ENCODE peak calls at places on chromosomes 16 and 17, in four cellular contexts. L is K562, T is SK-N-SH, G is H1. X is an unnamed sample.
A peak's percentile ranks its signal among the peaks of the same experiment; 100 is the strongest.

GRCh38 chr16:770411-770810 is 9.9 kb downstream of the MSLN start:
- DNase-seq in L (no peak), T (no peak), G (no peak), X (no peak)

GRCh38 chr17:30235386-30236296 is at the start of gene SLC6A4:
- DNase-seq in L (peak; percentile 50), T (peak; percentile 78), G (no peak), X (peak; percentile 71)

GRCh38 chr16:66553223-66553622 is 847 bp downstream of the CKLF start:
- DNase-seq in L (no peak), T (no peak), G (no peak), X (peak; percentile 7)

GRCh38 chr17:14926526-14927122 is 338.5 kb downstream of the PMP22 start:
- DNase-seq in L (peak; percentile 22), T (peak; percentile 26), G (peak; percentile 9), X (peak; percentile 3)

GRCh38 chr17:61462734-61463067 is 10.5 kb downstream of the TBX4 start:
- DNase-seq in L (no peak), T (no peak), G (no peak), X (no peak)

GRCh38 chr17:45161288-45162021 is at the start of gene HEXIM2:
- DNase-seq in L (peak; percentile 93), T (peak; percentile 96), G (peak; percentile 99), X (peak; percentile 100)

GRCh38 chr16:50879873-50880695 is 138.2 kb downstream of the CYLD start:
- DNase-seq in L (no peak), T (no peak), G (no peak), X (no peak)

GRCh38 chr16:85301171-85301690 is 189.0 kb upstream of the CIBAR2 start:
- DNase-seq in L (no peak), T (peak; percentile 77), G (no peak), X (peak; percentile 67)

GRCh38 chr16:16797239-16797638 is 418.3 kb downstream of the NPIPA7 start:
- DNase-seq in L (no peak), T (no peak), G (no peak), X (peak; percentile 70)

GRCh38 chr17:17096438-17097178 is 54.4 kb downstream of the MPRIP start:
- DNase-seq in L (no peak), T (no peak), G (no peak), X (no peak)

GRCh38 chr17:19344311-19345066 is 18.0 kb downstream of the B9D1 start:
- DNase-seq in L (no peak), T (no peak), G (no peak), X (no peak)

GRCh38 chr16:18969855-18970240 is 13.9 kb upstream of the TMC7 start:
- DNase-seq in L (no peak), T (no peak), G (no peak), X (no peak)

GRCh38 chr16:12395266-12395665 is 408.4 kb downstream of the CPPED1 start:
- DNase-seq in L (no peak), T (no peak), G (no peak), X (no peak)

GRCh38 chr17:8799001-8799850 is at the start of gene MFSD6L:
- DNase-seq in L (no peak), T (no peak), G (peak; percentile 67), X (peak; percentile 27)

GRCh38 chr17:44796731-44797130 is 33.4 kb downstream of the GJC1 start:
- DNase-seq in L (no peak), T (no peak), G (no peak), X (no peak)

GRCh38 chr17:50625032-50625871 is 9.4 kb upstream of the ABCC3 start:
- DNase-seq in L (no peak), T (no peak), G (no peak), X (no peak)

GRCh38 chr17:1593630-1593931 is 31.0 kb upstream of the PITPNA start:
- DNase-seq in L (no peak), T (no peak), G (no peak), X (no peak)

GRCh38 chr16:72856797-72857196 is 191.1 kb downstream of the ZFHX3 start:
- DNase-seq in L (no peak), T (peak; percentile 54), G (no peak), X (peak; percentile 38)

GRCh38 chr16:67708368-67708771 is 10.7 kb downstream of the GFOD2 start:
- DNase-seq in L (no peak), T (no peak), G (no peak), X (peak; percentile 24)

GRCh38 chr17:76408037-76408849 is 23.8 kb downstream of the SPHK1 start:
- DNase-seq in L (peak; percentile 52), T (peak; percentile 82), G (no peak), X (peak; percentile 84)

GRCh38 chr17:55660171-55660886 is 62.3 kb downstream of the TMEM100 start:
- DNase-seq in L (no peak), T (no peak), G (no peak), X (no peak)

GRCh38 chr17:16439867-16440351 is 24.5 kb downstream of the TRPV2 start:
- DNase-seq in L (no peak), T (no peak), G (no peak), X (no peak)

GRCh38 chr17:49717371-49717841 is 9.6 kb upstream of the SLC35B1 start:
- DNase-seq in L (no peak), T (no peak), G (no peak), X (no peak)

GRCh38 chr17:933168-934083 is 46.1 kb downstream of the NXN start:
- DNase-seq in L (peak; percentile 20), T (no peak), G (no peak), X (no peak)

GRCh38 chr17:48718162-48718780 is 4.0 kb downstream of the PRAC1 start:
- DNase-seq in L (no peak), T (no peak), G (no peak), X (no peak)

GRCh38 chr17:55484575-55484974 is 26.7 kb downstream of the SMIM36 start:
- DNase-seq in L (no peak), T (no peak), G (no peak), X (no peak)

GRCh38 chr17:1787301-1787902 is 25.5 kb downstream of the SERPINF1 start:
- DNase-seq in L (no peak), T (peak; percentile 52), G (no peak), X (no peak)

GRCh38 chr17:31226373-31226772 is 70.7 kb downstream of the OMG start:
- DNase-seq in L (no peak), T (no peak), G (no peak), X (no peak)

GRCh38 chr17:73562896-73563295 is 81.3 kb downstream of the SDK2 start:
- DNase-seq in L (no peak), T (no peak), G (no peak), X (no peak)

GRCh38 chr17:28982191-28982793 is 23.5 kb downstream of the SEZ6 start:
- DNase-seq in L (no peak), T (no peak), G (no peak), X (no peak)

GRCh38 chr17:14744716-14745115 is 443.8 kb downstream of the HS3ST3B1 start:
- DNase-seq in L (no peak), T (no peak), G (no peak), X (no peak)

GRCh38 chr17:45441536-45442310 is 9.1 kb upstream of the ARHGAP27 start:
- DNase-seq in L (no peak), T (peak; percentile 16), G (no peak), X (no peak)

GRCh38 chr16:27230562-27230991 is 27.3 kb downstream of the KDM8 start:
- DNase-seq in L (no peak), T (no peak), G (no peak), X (no peak)

GRCh38 chr17:7361906-7362305 is 7.0 kb downstream of the TMEM95 start:
- DNase-seq in L (no peak), T (no peak), G (no peak), X (no peak)

GRCh38 chr17:21163101-21163500 is 36.3 kb downstream of the DHRS7B start:
- DNase-seq in L (no peak), T (no peak), G (no peak), X (no peak)

GRCh38 chr17:20281860-20282259 is 185.5 kb downstream of the LGALS9B start:
- DNase-seq in L (no peak), T (no peak), G (no peak), X (no peak)

GRCh38 chr16:89052191-89052787 is 41.4 kb upstream of the ACSF3 start:
- DNase-seq in L (no peak), T (peak; percentile 71), G (no peak), X (peak; percentile 54)

GRCh38 chr16:89049484-89050118 is 44.1 kb upstream of the ACSF3 start:
- DNase-seq in L (no peak), T (peak; percentile 73), G (no peak), X (no peak)

GRCh38 chr16:89050119-89050867 is 43.4 kb upstream of the ACSF3 start:
- DNase-seq in L (no peak), T (no peak), G (no peak), X (no peak)

GRCh38 chr16:89051521-89052166 is 42.0 kb upstream of the ACSF3 start:
- DNase-seq in L (no peak), T (peak; percentile 71), G (no peak), X (no peak)

GRCh38 chr16:89050868-89051311 is 42.8 kb upstream of the ACSF3 start:
- DNase-seq in L (no peak), T (no peak), G (no peak), X (no peak)
- TF ChIP-seq JUND in L (no peak), T (no peak), G (no peak), X (no peak)

GRCh38 chr17:65518256-65518655 is 43.2 kb downstream of the AXIN2 start:
- DNase-seq in L (no peak), T (no peak), G (no peak), X (no peak)

GRCh38 chr17:65514082-65514481 is 47.4 kb downstream of the AXIN2 start:
- DNase-seq in L (no peak), T (no peak), G (no peak), X (no peak)

GRCh38 chr17:65514541-65514940 is 46.9 kb downstream of the AXIN2 start:
- DNase-seq in L (no peak), T (no peak), G (no peak), X (no peak)

GRCh38 chr17:65515512-65515911 is 45.9 kb downstream of the AXIN2 start:
- DNase-seq in L (no peak), T (no peak), G (no peak), X (no peak)

GRCh38 chr17:65515959-65516948 is 45.2 kb downstream of the AXIN2 start:
- DNase-seq in L (no peak), T (no peak), G (no peak), X (no peak)
- TF ChIP-seq JUND in L (no peak), T (no peak), G (no peak), X (no peak)

DNA sequence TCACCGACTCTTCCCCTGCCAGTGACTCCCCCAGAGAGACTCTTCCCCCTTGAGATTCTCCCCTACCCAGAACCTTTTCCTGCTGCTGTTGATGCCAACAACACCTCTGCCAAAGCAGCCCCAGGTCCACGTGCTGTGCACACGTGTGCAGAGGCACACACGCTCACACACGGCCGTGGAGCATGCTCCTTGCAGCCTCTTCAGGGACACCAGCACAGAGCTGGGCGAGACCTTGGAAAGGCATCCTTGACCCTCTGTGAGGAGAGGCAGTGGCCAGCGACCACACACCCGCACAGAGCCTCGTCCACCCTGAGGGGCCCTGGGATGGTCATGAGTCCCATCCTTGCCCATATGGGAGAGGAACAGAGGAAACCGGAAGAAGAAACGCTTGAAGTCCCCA is 181.9 kb downstream of the RBFOX3 start:
- DNase-seq in L (no peak), T (no peak), G (no peak), X (no peak)
- TF ChIP-seq JUND in L (no peak), T (no peak), G (no peak), X (no peak)

GRCh38 chr17:3913531-3914318 is 2.5 kb downstream of the P2RX1 start:
- DNase-seq in L (peak; percentile 69), T (peak; percentile 91), G (peak; percentile 58), X (peak; percentile 69)
- TF ChIP-seq JUND in L (peak; percentile 48), T (no peak), G (peak; percentile 16), X (no peak)